ENCODE peak calls at places on chromosomes 6 and 20, in ten cellular contexts. X is coronary artery; L is stimulated activated CD4-positive, alpha-beta T cell treated with anti-CD3 and anti-CD28 coated beads, Interleukin-4, amount 100 ng/mL, for 24 hours; H is activated T-cell treated with anti-CD3 and anti-CD28 coated beads for 24 hours; V is H54; Q is cardiac septum; F is stomach; A is activated gamma-delta T cell; Y is NCI-H2081; E is amygdala. P is an unnamed sample.

GRCh38 chr6:149147939-149148718 is 169.4 kb upstream of the TAB2 start:
- DNase-seq in V (no peak), L (no peak), H (no peak), A (no peak), E (no peak), X (no peak), Q (no peak), F (no peak), Y (no peak), P (no peak)

GRCh38 chr20:14197097-14197496 is 140.3 kb downstream of the FLRT3 start:
- DNase-seq in X (no peak), L (no peak), A (no peak), F (no peak), Y (no peak), V (no peak), Q (no peak), H (no peak), E (no peak), P (no peak)

GRCh38 chr6:77461796-77462195 is 1.5 kb downstream of the HTR1B start:
- DNase-seq in L (no peak), Y (no peak), V (no peak), H (no peak), F (no peak), X (no peak), A (no peak), E (no peak), Q (no peak), P (no peak)

GRCh38 chr6:119349341-119350201 is at the start of gene MAN1A1:
- DNase-seq in X (peak), A (peak), Y (peak), V (peak), F (peak), L (peak), E (peak), H (peak), Q (peak), P (peak)

GRCh38 chr6:83199865-83200230 is 6.7 kb downstream of the RWDD2A start:
- DNase-seq in V (peak), L (no peak), Q (no peak), E (no peak), Y (no peak), A (no peak), X (no peak), F (no peak), H (no peak), P (no peak)

GRCh38 chr6:137389150-137389664 is 105.0 kb downstream of the OLIG3 start:
- DNase-seq in Y (no peak), E (no peak), L (peak), F (no peak), H (peak), V (no peak), A (no peak), X (no peak), Q (no peak), P (no peak)

GRCh38 chr6:105401247-105402089 is 1.4 kb downstream of the PREP start:
- DNase-seq in V (no peak), H (no peak), E (no peak), Q (no peak), F (no peak), Y (no peak), X (no peak), A (no peak), L (no peak), P (no peak)

GRCh38 chr6:30565772-30566171 is 5.5 kb upstream of the ABCF1 start:
- DNase-seq in Q (no peak), L (no peak), Y (no peak), A (no peak), X (no peak), F (no peak), E (no peak), H (no peak), V (no peak), P (no peak)

GRCh38 chr6:15654250-15654649 is 8.6 kb downstream of the DTNBP1 start:
- DNase-seq in L (no peak), H (no peak), X (no peak), E (no peak), F (no peak), Y (no peak), V (no peak), Q (no peak), A (no peak), P (no peak)

GRCh38 chr20:17871181-17871580 is 97.4 kb downstream of the SNX5 start:
- DNase-seq in A (no peak), E (no peak), H (no peak), Q (no peak), F (no peak), X (no peak), Y (no peak), L (no peak), V (no peak), P (no peak)

GRCh38 chr6:89264296-89264695 is 47.1 kb upstream of the GABRR1 start:
- DNase-seq in H (no peak), V (no peak), E (no peak), X (peak), F (no peak), Y (no peak), Q (no peak), A (no peak), L (no peak), P (no peak)

GRCh38 chr6:153489479-153489878 is 358.4 kb upstream of the RGS17 start:
- DNase-seq in A (no peak), L (no peak), E (no peak), Y (no peak), X (no peak), F (no peak), Q (no peak), V (no peak), H (no peak), P (no peak)

GRCh38 chr6:71190809-71191208 is 97.8 kb upstream of the OGFRL1 start:
- DNase-seq in H (no peak), L (no peak), V (no peak), Y (no peak), A (no peak), F (no peak), X (no peak), Q (no peak), E (no peak), P (no peak)

GRCh38 chr20:63846128-63846771 is 15.0 kb upstream of the ABHD16B start:
- DNase-seq in F (no peak), X (no peak), Y (no peak), V (peak), A (no peak), H (no peak), L (no peak), Q (peak), E (no peak), P (peak)

GRCh38 chr6:147161974-147162495 is 42.2 kb upstream of the STXBP5 start:
- DNase-seq in F (no peak), E (no peak), H (no peak), X (no peak), Q (no peak), V (no peak), A (no peak), L (no peak), Y (no peak), P (no peak)